ENCODE peak calls at places on chromosomes 6 and 20, in seven cellular contexts. One of them, this sample, is unnamed.

GRCh38 chr6:163585932-163586437 is 171.5 kb downstream of the QKI start:
- DNase-seq in activated T-cell treated with anti-CD3 and anti-CD28 coated beads for 1 hour: no peak
- DNase-seq in GM03348: peak; percentile 75
- DNase-seq in NCI-H774: no peak
- DNase-seq in activated CD4-positive, alpha-beta T cell treated with anti-CD3 and anti-CD28 coated beads, Interleukin-2, amount 50 U/mL, for 48 hours: no peak
- DNase-seq in NCI-H446 treated with DMSO at 0.1 percent for 48 hours: no peak
- DNase-seq in activated CD4-positive, alpha-beta memory T cell treated with anti-CD3 and anti-CD28 coated beads, Interleukin-2, amount 10 ng/mL, durations not matched to agents 7 days and 5 days: no peak
- DNase-seq in this sample: no peak

GRCh38 chr20:62395311-62396242 is 8.7 kb downstream of the RPS21 start:
- DNase-seq in activated T-cell treated with anti-CD3 and anti-CD28 coated beads for 1 hour: no peak
- DNase-seq in GM03348: no peak
- DNase-seq in NCI-H774: no peak
- DNase-seq in activated CD4-positive, alpha-beta T cell treated with anti-CD3 and anti-CD28 coated beads, Interleukin-2, amount 50 U/mL, for 48 hours: no peak
- DNase-seq in NCI-H446 treated with DMSO at 0.1 percent for 48 hours: no peak
- DNase-seq in activated CD4-positive, alpha-beta memory T cell treated with anti-CD3 and anti-CD28 coated beads, Interleukin-2, amount 10 ng/mL, durations not matched to agents 7 days and 5 days: no peak
- DNase-seq in this sample: no peak

GRCh38 chr6:72825265-72825918 is 203.5 kb downstream of the KCNQ5 start:
- DNase-seq in activated T-cell treated with anti-CD3 and anti-CD28 coated beads for 1 hour: no peak
- DNase-seq in GM03348: peak; percentile 7
- DNase-seq in NCI-H774: no peak
- DNase-seq in activated CD4-positive, alpha-beta T cell treated with anti-CD3 and anti-CD28 coated beads, Interleukin-2, amount 50 U/mL, for 48 hours: no peak
- DNase-seq in NCI-H446 treated with DMSO at 0.1 percent for 48 hours: no peak
- DNase-seq in activated CD4-positive, alpha-beta memory T cell treated with anti-CD3 and anti-CD28 coated beads, Interleukin-2, amount 10 ng/mL, durations not matched to agents 7 days and 5 days: no peak
- DNase-seq in this sample: no peak

GRCh38 chr6:42971746-42972327 is 7.1 kb downstream of the PEX6 start:
- DNase-seq in activated T-cell treated with anti-CD3 and anti-CD28 coated beads for 1 hour: no peak
- DNase-seq in GM03348: no peak
- DNase-seq in NCI-H774: no peak
- DNase-seq in activated CD4-positive, alpha-beta T cell treated with anti-CD3 and anti-CD28 coated beads, Interleukin-2, amount 50 U/mL, for 48 hours: no peak
- DNase-seq in NCI-H446 treated with DMSO at 0.1 percent for 48 hours: no peak
- DNase-seq in activated CD4-positive, alpha-beta memory T cell treated with anti-CD3 and anti-CD28 coated beads, Interleukin-2, amount 10 ng/mL, durations not matched to agents 7 days and 5 days: no peak
- DNase-seq in this sample: no peak

GRCh38 chr6:165799736-165800135 is 136.7 kb upstream of the PDE10A start:
- DNase-seq in activated T-cell treated with anti-CD3 and anti-CD28 coated beads for 1 hour: no peak
- DNase-seq in GM03348: no peak
- DNase-seq in NCI-H774: no peak
- DNase-seq in activated CD4-positive, alpha-beta T cell treated with anti-CD3 and anti-CD28 coated beads, Interleukin-2, amount 50 U/mL, for 48 hours: no peak
- DNase-seq in NCI-H446 treated with DMSO at 0.1 percent for 48 hours: no peak
- DNase-seq in activated CD4-positive, alpha-beta memory T cell treated with anti-CD3 and anti-CD28 coated beads, Interleukin-2, amount 10 ng/mL, durations not matched to agents 7 days and 5 days: no peak
- DNase-seq in this sample: no peak

GRCh38 chr6:121925024-121925423 is 474.4 kb upstream of the HSF2 start:
- DNase-seq in activated T-cell treated with anti-CD3 and anti-CD28 coated beads for 1 hour: no peak
- DNase-seq in GM03348: no peak
- DNase-seq in NCI-H774: no peak
- DNase-seq in activated CD4-positive, alpha-beta T cell treated with anti-CD3 and anti-CD28 coated beads, Interleukin-2, amount 50 U/mL, for 48 hours: no peak
- DNase-seq in NCI-H446 treated with DMSO at 0.1 percent for 48 hours: no peak
- DNase-seq in activated CD4-positive, alpha-beta memory T cell treated with anti-CD3 and anti-CD28 coated beads, Interleukin-2, amount 10 ng/mL, durations not matched to agents 7 days and 5 days: no peak
- DNase-seq in this sample: no peak

GRCh38 chr6:26600759-26601158 is 4.0 kb downstream of the ABT1 start:
- DNase-seq in activated T-cell treated with anti-CD3 and anti-CD28 coated beads for 1 hour: no peak
- DNase-seq in GM03348: no peak
- DNase-seq in NCI-H774: no peak
- DNase-seq in activated CD4-positive, alpha-beta T cell treated with anti-CD3 and anti-CD28 coated beads, Interleukin-2, amount 50 U/mL, for 48 hours: no peak
- DNase-seq in NCI-H446 treated with DMSO at 0.1 percent for 48 hours: no peak
- DNase-seq in activated CD4-positive, alpha-beta memory T cell treated with anti-CD3 and anti-CD28 coated beads, Interleukin-2, amount 10 ng/mL, durations not matched to agents 7 days and 5 days: no peak
- DNase-seq in this sample: no peak

GRCh38 chr6:4287811-4288244 is 152.5 kb upstream of the ECI2 start:
- DNase-seq in activated T-cell treated with anti-CD3 and anti-CD28 coated beads for 1 hour: no peak
- DNase-seq in GM03348: no peak
- DNase-seq in NCI-H774: no peak
- DNase-seq in activated CD4-positive, alpha-beta T cell treated with anti-CD3 and anti-CD28 coated beads, Interleukin-2, amount 50 U/mL, for 48 hours: no peak
- DNase-seq in NCI-H446 treated with DMSO at 0.1 percent for 48 hours: no peak
- DNase-seq in activated CD4-positive, alpha-beta memory T cell treated with anti-CD3 and anti-CD28 coated beads, Interleukin-2, amount 10 ng/mL, durations not matched to agents 7 days and 5 days: no peak
- DNase-seq in this sample: no peak

GRCh38 chr20:59636791-59637370 is 32.5 kb downstream of the PHACTR3 start:
- DNase-seq in activated T-cell treated with anti-CD3 and anti-CD28 coated beads for 1 hour: no peak
- DNase-seq in GM03348: no peak
- DNase-seq in NCI-H774: no peak
- DNase-seq in activated CD4-positive, alpha-beta T cell treated with anti-CD3 and anti-CD28 coated beads, Interleukin-2, amount 50 U/mL, for 48 hours: no peak
- DNase-seq in NCI-H446 treated with DMSO at 0.1 percent for 48 hours: no peak
- DNase-seq in activated CD4-positive, alpha-beta memory T cell treated with anti-CD3 and anti-CD28 coated beads, Interleukin-2, amount 10 ng/mL, durations not matched to agents 7 days and 5 days: no peak
- DNase-seq in this sample: no peak

GRCh38 chr6:44064089-44064947 is 62.9 kb downstream of the MRPL14 start:
- DNase-seq in activated T-cell treated with anti-CD3 and anti-CD28 coated beads for 1 hour: no peak
- DNase-seq in GM03348: peak; percentile 83
- DNase-seq in NCI-H774: no peak
- DNase-seq in activated CD4-positive, alpha-beta T cell treated with anti-CD3 and anti-CD28 coated beads, Interleukin-2, amount 50 U/mL, for 48 hours: peak; percentile 25
- DNase-seq in NCI-H446 treated with DMSO at 0.1 percent for 48 hours: no peak
- DNase-seq in activated CD4-positive, alpha-beta memory T cell treated with anti-CD3 and anti-CD28 coated beads, Interleukin-2, amount 10 ng/mL, durations not matched to agents 7 days and 5 days: peak; percentile 29
- DNase-seq in this sample: no peak

This sample was measured in chondrocyte.